ENCODE peak calls at places on chromosome 21, in six cellular contexts. K is NCI-H2171 treated with DMSO at 0.1 percent for 48 hours; N is stimulated activated CD4-positive, alpha-beta T cell treated with anti-CD3 and anti-CD28 coated beads, Interleukin-1b, Interleukin-23, amount 100 ng/mL, for 1 hour; L is NCI-H2107; Y is GM23338; U is effector memory CD4-positive, alpha-beta T cell. S is an unnamed sample.

GRCh38 chr21:39715804-39716397 is 29.1 kb upstream of the IGSF5 start:
- DNase-seq in K (peak), L (peak), U (no peak), N (no peak), Y (peak), S (peak)

GRCh38 chr21:17428980-17429379 is 83.9 kb upstream of the CXADR start:
- DNase-seq in Y (no peak), L (no peak), N (no peak), K (no peak), U (no peak), S (no peak)

GRCh38 chr21:45041351-45041805 is 33.0 kb upstream of the ADARB1 start:
- DNase-seq in K (no peak), U (no peak), L (no peak), Y (no peak), N (no peak), S (no peak)

GRCh38 chr21:32135401-32136363 is 143.2 kb downstream of the MIS18A start:
- DNase-seq in K (no peak), N (no peak), L (no peak), U (no peak), Y (no peak), S (no peak)

GRCh38 chr21:37372127-37372731 is 5.7 kb downstream of the DYRK1A start:
- DNase-seq in Y (no peak), U (no peak), N (no peak), K (no peak), L (no peak), S (no peak)

GRCh38 chr21:45054162-45054926 is 20.0 kb upstream of the ADARB1 start:
- DNase-seq in L (no peak), N (no peak), K (no peak), Y (no peak), U (no peak), S (no peak)

GRCh38 chr21:37821791-37822450 is 94.3 kb downstream of the KCNJ6 start:
- DNase-seq in N (no peak), Y (no peak), L (no peak), U (no peak), K (peak), S (no peak)

GRCh38 chr21:21997390-21998333 is 999.5 kb downstream of the NCAM2 start:
- DNase-seq in U (no peak), L (no peak), N (no peak), Y (peak), K (no peak), S (no peak)

GRCh38 chr21:32708069-32708468 is 19.7 kb downstream of the SYNJ1 start:
- DNase-seq in U (no peak), K (no peak), N (no peak), Y (no peak), L (no peak), S (no peak)

GRCh38 chr21:43322805-43323204 is 104.1 kb downstream of the SIK1 start:
- DNase-seq in U (no peak), K (no peak), N (no peak), L (no peak), Y (no peak), S (no peak)

GRCh38 chr21:45333583-45334121 is 46.0 kb upstream of the POFUT2 start:
- DNase-seq in N (no peak), U (no peak), K (no peak), Y (no peak), L (no peak), S (no peak)

S was measured in T follicular helper cell.